ENCODE peak calls at places on chromosomes 7 and 10, in four cellular contexts. C is IMR-90, Z is mesendoderm, Y is H1. X is an unnamed sample.

GRCh38 chr10:79476645-79477044 is 31.2 kb upstream of the ZCCHC24 start:
- DNase-seq in C (no peak), Z (no peak), Y (no peak), X (no peak)

GRCh38 chr7:19051767-19052375 is 65.6 kb downstream of the TWIST1 start:
- DNase-seq in C (peak), Z (peak), Y (no peak), X (no peak)

GRCh38 chr10:88162852-88163251 is 299.4 kb downstream of the PTEN start:
- DNase-seq in C (no peak), Z (peak), Y (no peak), X (no peak)

GRCh38 chr7:22665816-22666375 is 61.1 kb upstream of the IL6 start:
- DNase-seq in C (peak), Z (no peak), Y (no peak), X (no peak)

GRCh38 chr10:129951251-129951808 is 12.7 kb downstream of the EBF3 start:
- DNase-seq in C (no peak), Z (no peak), Y (no peak), X (no peak)

GRCh38 chr10:109207361-109207760 is 716.0 kb downstream of the XPNPEP1 start:
- DNase-seq in C (no peak), Z (peak), Y (no peak), X (no peak)

GRCh38 chr7:43646603-43647313 is 63.9 kb downstream of the STK17A start:
- DNase-seq in C (peak), Z (peak), Y (no peak), X (no peak)

GRCh38 chr10:70532554-70533188 is 54.1 kb downstream of the PALD1 start:
- DNase-seq in C (no peak), Z (no peak), Y (no peak), X (no peak)

GRCh38 chr10:34585422-34586115 is 229.5 kb downstream of the PARD3 start:
- DNase-seq in C (no peak), Z (peak), Y (no peak), X (no peak)

GRCh38 chr7:47295606-47296005 is 286.3 kb downstream of the TNS3 start:
- DNase-seq in C (no peak), Z (no peak), Y (no peak), X (no peak)

GRCh38 chr10:81414038-81414437 is 461.0 kb upstream of the NRG3 start:
- DNase-seq in C (no peak), Z (peak), Y (peak), X (peak)

GRCh38 chr7:91759205-91759863 is 121.2 kb downstream of the MTERF1 start:
- DNase-seq in C (no peak), Z (peak), Y (peak), X (peak)

GRCh38 chr10:85459906-85460305 is 906.7 kb downstream of the GRID1 start:
- DNase-seq in C (no peak), Z (no peak), Y (no peak), X (no peak)

GRCh38 chr7:1843921-1844335 is 173.9 kb downstream of the ELFN1 start:
- DNase-seq in C (no peak), Z (no peak), Y (no peak), X (no peak)

GRCh38 chr10:8305871-8306652 is 251.6 kb downstream of the GATA3 start:
- DNase-seq in C (no peak), Z (no peak), Y (no peak), X (no peak)

GRCh38 chr10:47402681-47403301 is 18.7 kb upstream of the ZNF488 start:
- DNase-seq in C (peak), Z (peak), Y (peak), X (peak)

GRCh38 chr7:117872565-117873055 is 631 bp downstream of the CTTNBP2 start:
- DNase-seq in C (no peak), Z (peak), Y (no peak), X (peak)
- H2BK5ac ChIP-seq in C (no peak), Z (no peak), Y (peak), X (no peak)

GRCh38 chr10:119284679-119285096 is 77.3 kb downstream of the GRK5 start:
- DNase-seq in C (no peak), Z (no peak), Y (no peak), X (no peak)

GRCh38 chr10:119283818-119284217 is 76.4 kb downstream of the GRK5 start:
- DNase-seq in C (no peak), Z (no peak), Y (no peak), X (no peak)

GRCh38 chr10:119286983-119287612 is 79.7 kb downstream of the GRK5 start:
- DNase-seq in C (no peak), Z (no peak), Y (no peak), X (no peak)

GRCh38 chr10:119286516-119286915 is 79.1 kb downstream of the GRK5 start:
- DNase-seq in C (no peak), Z (no peak), Y (no peak), X (no peak)

DNA sequence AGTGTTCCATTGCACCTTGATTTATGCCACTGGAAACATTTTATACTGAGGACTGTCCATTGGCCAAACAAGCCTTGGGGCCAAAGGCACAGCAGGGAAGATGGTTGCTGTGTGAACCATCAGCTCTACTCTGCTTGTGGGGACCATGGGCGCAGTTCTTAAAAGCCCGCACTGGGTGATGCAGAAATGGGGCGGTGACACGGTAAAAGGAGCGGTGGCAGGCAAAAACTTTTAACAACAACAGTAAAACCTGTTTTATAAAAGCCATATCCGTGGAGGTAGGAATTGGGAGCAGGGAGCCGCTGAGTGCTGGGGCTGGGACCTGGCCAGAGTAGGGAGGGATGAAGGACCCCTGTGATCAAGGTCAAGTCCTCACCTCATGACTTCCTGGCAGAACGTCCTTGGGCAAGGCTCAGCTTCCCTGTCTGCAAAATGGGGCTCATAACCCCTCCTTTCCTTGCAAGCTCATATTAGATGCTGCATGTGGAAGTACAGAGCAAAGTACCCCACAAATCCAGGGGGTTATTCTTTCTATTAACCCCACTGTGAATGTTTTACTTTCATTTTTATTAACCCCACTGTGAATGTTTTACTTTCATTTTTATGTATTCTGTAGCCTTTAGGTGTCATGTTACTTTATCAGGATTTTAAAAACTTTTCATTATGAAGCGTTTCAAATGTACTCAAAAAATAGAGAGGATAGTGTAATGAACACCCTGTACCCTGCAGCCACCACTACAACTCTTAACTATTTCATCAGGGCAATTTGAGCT is 78.3 kb downstream of the GRK5 start:
- DNase-seq in C (no peak), Z (no peak), Y (no peak), X (no peak)
- H3K56ac ChIP-seq in C (no peak), Z (no peak), Y (no peak), X (no peak)

DNA sequence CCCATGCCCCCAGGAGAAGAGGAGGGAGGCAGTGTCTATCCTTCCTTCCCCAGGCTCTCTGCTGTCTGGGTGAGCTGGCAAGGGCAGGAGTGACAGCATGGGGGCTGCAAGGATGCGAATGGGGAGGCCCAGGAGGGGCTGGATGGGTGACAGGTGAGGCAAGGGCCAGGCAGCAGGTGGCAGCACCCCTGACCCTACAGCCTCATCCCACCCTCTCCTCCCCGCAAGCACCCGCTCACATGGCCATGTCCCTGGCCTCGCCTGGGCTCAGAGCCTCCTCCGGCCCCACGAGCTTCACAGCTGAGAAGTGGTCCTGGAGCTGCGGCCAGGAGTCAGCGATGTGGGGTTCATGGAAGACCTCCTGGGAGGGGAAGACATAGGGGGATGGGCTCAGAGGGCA is 5.4 kb downstream of the PLOD3 start:
- DNase-seq in C (no peak), Z (no peak), Y (no peak), X (no peak)
- H2BK5ac ChIP-seq in C (no peak), Z (no peak), Y (no peak), X (no peak)

GRCh38 chr7:142855756-142856564 is 1.1 kb downstream of the EPHB6 start:
- DNase-seq in C (no peak), Z (no peak), Y (no peak), X (no peak)
- H3K56ac ChIP-seq in C (no peak), Z (peak), Y (no peak), X (no peak)

DNA sequence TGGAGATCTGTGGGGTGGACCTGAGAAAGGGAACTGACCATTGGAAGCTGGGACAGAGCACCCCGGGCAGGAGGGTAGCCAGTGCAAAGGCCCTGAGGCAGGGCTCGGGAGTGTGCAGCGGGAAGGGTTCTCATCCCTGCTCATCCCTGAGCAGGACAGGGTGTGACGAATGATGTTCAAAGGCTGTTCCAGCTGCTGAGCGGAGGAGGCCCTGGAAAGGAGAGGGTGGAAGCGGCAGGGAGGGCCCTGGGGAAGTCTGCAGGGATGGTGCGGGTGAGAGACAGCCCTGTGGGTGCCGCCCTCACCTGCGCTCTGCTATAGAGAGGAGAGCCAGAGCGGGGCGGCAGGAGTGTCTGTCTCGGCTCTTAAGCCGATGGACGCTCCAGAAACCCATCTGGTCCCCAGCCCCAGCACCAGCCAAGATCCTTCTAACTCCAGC is 43.7 kb downstream of the PRKAG2 start:
- DNase-seq in C (no peak), Z (no peak), Y (no peak), X (no peak)
- H2BK5ac ChIP-seq in C (no peak), Z (no peak), Y (no peak), X (no peak)

DNA sequence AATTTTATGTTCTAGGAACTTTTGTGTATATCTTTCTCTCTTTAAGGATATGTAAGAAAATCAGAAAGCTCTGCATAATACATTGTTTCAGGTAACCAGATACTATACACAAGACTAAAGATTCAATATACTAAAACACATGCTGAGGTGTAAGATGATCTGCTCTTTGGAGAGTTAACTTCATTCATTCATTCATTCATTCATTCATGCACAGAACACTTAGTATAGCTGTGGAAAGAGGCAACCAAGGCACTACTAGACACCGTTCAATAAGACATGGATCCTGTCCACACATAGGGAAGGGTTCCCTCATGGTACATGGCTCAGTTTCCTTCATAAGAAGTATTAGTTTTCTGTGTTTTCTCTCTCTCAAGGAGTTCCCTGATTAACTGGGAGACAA is 207.6 kb upstream of the AOAH start:
- DNase-seq in C (no peak), Z (no peak), Y (no peak), X (no peak)
- H3K56ac ChIP-seq in C (no peak), Z (no peak), Y (no peak), X (no peak)

GRCh38 chr7:27459021-27459728 is 203.5 kb downstream of the HIBADH start:
- DNase-seq in C (no peak), Z (no peak), Y (no peak), X (no peak)

GRCh38 chr7:27459729-27460048 is 203.0 kb downstream of the HIBADH start:
- DNase-seq in C (no peak), Z (no peak), Y (no peak), X (no peak)

DNA sequence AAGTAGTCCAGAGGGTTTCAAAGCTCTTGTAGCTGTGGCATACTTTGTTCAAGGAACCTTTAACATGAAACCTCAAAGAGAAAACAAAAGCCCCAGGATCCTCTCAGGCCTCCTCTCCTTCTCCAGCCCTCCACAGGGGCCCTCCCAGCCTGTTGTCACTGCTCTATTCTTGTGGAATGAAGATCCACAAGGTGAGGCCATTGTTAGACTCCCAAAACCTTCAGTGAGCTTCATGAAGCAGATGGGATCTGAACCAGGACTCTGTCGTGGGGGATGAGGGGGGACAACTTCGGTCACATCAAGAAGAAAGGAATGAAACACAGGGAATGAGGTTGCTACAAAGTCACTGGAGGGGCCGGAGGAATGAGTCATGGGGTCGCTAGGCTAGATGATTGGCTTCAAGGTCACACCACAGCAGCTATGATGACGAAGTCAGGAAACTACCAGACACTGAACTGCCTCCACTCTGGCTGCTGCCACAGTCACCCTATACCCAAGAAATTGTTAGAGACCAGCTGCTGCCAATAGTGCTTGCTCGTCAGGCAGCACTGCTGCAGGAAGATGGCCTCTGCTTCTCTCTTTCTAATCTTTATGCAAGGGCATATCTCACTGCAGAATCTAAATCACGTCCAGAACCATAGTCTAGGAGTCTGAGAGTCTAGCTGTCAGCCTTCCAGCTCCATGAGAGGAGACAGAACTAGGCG is 208.8 kb downstream of the HIBADH start:
- DNase-seq in C (peak), Z (peak), Y (no peak), X (no peak)
- H2BK5ac ChIP-seq in C (no peak), Z (no peak), Y (no peak), X (no peak)

GRCh38 chr7:85748861-85749260 is 562.0 kb upstream of the SEMA3D start:
- DNase-seq in C (no peak), Z (no peak), Y (no peak), X (no peak)
- H3K56ac ChIP-seq in C (no peak), Z (no peak), Y (no peak), X (no peak)